ENCODE peak calls at places on chromosomes 13 and 19, in nine cellular contexts. A is epithelial cell of esophagus, W is retinal pigment epithelial cell, C is astrocyte of the spinal cord, M is HepG2, V is GM12865, F is heart left ventricle, Y is esophagus squamous epithelium, Z is tibial artery. B is an unnamed sample.

GRCh38 chr19:50624949-50625600 is 14.6 kb downstream of the SYT3 start:
- DNase-seq in A (no peak), W (no peak), C (no peak), M (no peak), V (no peak), F (no peak), Y (no peak), Z (no peak), B (no peak)

GRCh38 chr13:27980280-27980998 is 8.1 kb downstream of the URAD start:
- DNase-seq in A (no peak), W (no peak), C (no peak), M (no peak), V (no peak), F (no peak), Y (no peak), Z (peak), B (no peak)

GRCh38 chr19:16078311-16078758 is 2.0 kb downstream of the TPM4 start:
- DNase-seq in A (peak), W (no peak), C (no peak), M (no peak), V (peak), F (no peak), Y (no peak), Z (peak), B (peak)

GRCh38 chr19:50567052-50567841 is 988 bp downstream of the LRRC4B start:
- DNase-seq in A (no peak), W (no peak), C (no peak), M (no peak), V (no peak), F (no peak), Y (no peak), Z (no peak), B (no peak)

GRCh38 chr13:110961959-110962358 is 47.1 kb upstream of the ANKRD10 start:
- DNase-seq in A (no peak), W (no peak), C (no peak), M (no peak), V (no peak), F (no peak), Y (no peak), Z (no peak), B (no peak)

GRCh38 chr13:35914662-35915061 is 216.5 kb downstream of the DCLK1 start:
- DNase-seq in A (no peak), W (no peak), C (no peak), M (no peak), V (no peak), F (no peak), Y (no peak), Z (no peak), B (no peak)

GRCh38 chr13:25840931-25841330 is 210.9 kb downstream of the SHISA2 start:
- DNase-seq in A (no peak), W (no peak), C (no peak), M (no peak), V (no peak), F (no peak), Y (no peak), Z (no peak), B (no peak)

GRCh38 chr13:52048516-52048915 is 24.0 kb downstream of the UTP14C start:
- DNase-seq in A (no peak), W (no peak), C (peak), M (no peak), V (no peak), F (no peak), Y (no peak), Z (no peak), B (no peak)

GRCh38 chr19:5369962-5370367 is 29.4 kb upstream of the PTPRS start:
- DNase-seq in A (peak), W (no peak), C (peak), M (peak), V (peak), F (no peak), Y (no peak), Z (no peak), B (peak)

GRCh38 chr19:52197964-52198363 is 8.1 kb downstream of the PPP2R1A start:
- DNase-seq in A (no peak), W (no peak), C (no peak), M (no peak), V (no peak), F (no peak), Y (no peak), Z (no peak), B (no peak)

GRCh38 chr13:26839682-26840081 is 79.1 kb upstream of the GPR12 start:
- DNase-seq in A (no peak), W (no peak), C (no peak), M (no peak), V (no peak), F (no peak), Y (no peak), Z (no peak), B (no peak)

GRCh38 chr13:97849305-97849704 is 104.2 kb upstream of the IPO5 start:
- DNase-seq in A (peak), W (peak), C (peak), M (peak), V (peak), F (no peak), Y (no peak), Z (no peak), B (no peak)

GRCh38 chr13:114131581-114132418 is 623 bp downstream of the RASA3 start:
- DNase-seq in A (peak), W (no peak), C (peak), M (no peak), V (peak), F (no peak), Y (no peak), Z (no peak), B (peak)

GRCh38 chr19:18697680-18698079 is 14.2 kb downstream of the CRTC1 start:
- DNase-seq in A (no peak), W (no peak), C (no peak), M (no peak), V (no peak), F (no peak), Y (no peak), Z (no peak), B (no peak)

GRCh38 chr13:73809561-73809960 is 324.6 kb downstream of the KLF12 start:
- DNase-seq in A (peak), W (no peak), C (peak), M (no peak), V (no peak), F (no peak), Y (no peak), Z (no peak), B (no peak)

GRCh38 chr19:55472463-55472862 is 4.0 kb upstream of the ZNF628 start:
- DNase-seq in A (peak), W (no peak), C (peak), M (peak), V (no peak), F (no peak), Y (no peak), Z (no peak), B (no peak)

GRCh38 chr19:18735752-18736151 is 52.3 kb downstream of the CRTC1 start:
- DNase-seq in A (no peak), W (no peak), C (no peak), M (no peak), V (no peak), F (no peak), Y (no peak), Z (no peak), B (no peak)

GRCh38 chr13:65470781-65471180 is 1759.4 kb downstream of the PCDH9 start:
- DNase-seq in A (no peak), W (no peak), C (peak), M (no peak), V (no peak), F (no peak), Y (no peak), Z (no peak), B (no peak)

GRCh38 chr13:27309967-27310598 is 39.5 kb downstream of the RASL11A start:
- DNase-seq in A (peak), W (peak), C (no peak), M (no peak), V (no peak), F (no peak), Y (no peak), Z (no peak), B (no peak)

GRCh38 chr13:42649761-42650289 is 75.9 kb downstream of the TNFSF11 start:
- DNase-seq in A (no peak), W (no peak), C (no peak), M (no peak), V (no peak), F (no peak), Y (no peak), Z (no peak), B (no peak)

GRCh38 chr13:81393110-81393509 is 1052.2 kb upstream of the SPRY2 start:
- DNase-seq in A (no peak), W (no peak), C (no peak), M (no peak), V (no peak), F (no peak), Y (no peak), Z (no peak), B (no peak)

GRCh38 chr19:2043269-2043641 is 7.8 kb downstream of the MKNK2 start:
- DNase-seq in A (no peak), W (no peak), C (no peak), M (no peak), V (peak), F (no peak), Y (no peak), Z (no peak), B (peak)

GRCh38 chr19:56765107-56765506 is 75.4 kb downstream of the PEG3 start:
- DNase-seq in A (peak), W (no peak), C (no peak), M (no peak), V (no peak), F (peak), Y (no peak), Z (peak), B (no peak)

DNA sequence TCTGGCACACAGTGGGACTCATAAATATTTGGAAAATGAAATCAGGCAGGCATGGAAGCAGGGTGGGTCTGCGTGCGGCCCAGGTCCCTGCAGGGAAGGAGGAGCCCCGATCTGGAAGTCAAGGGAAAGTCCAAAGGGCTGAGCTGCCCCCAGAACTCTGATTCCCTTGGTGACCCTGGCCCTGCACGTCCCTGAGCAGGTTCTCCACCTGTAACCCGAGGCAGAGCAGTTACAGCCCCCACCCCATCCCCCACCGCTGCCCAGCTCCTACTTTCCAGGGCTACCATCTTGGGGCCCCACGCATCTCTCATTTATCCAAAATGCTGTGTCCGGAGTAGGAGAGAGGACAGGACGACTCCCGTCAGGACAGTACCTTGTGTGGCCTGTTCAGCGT is 2.1 kb downstream of the PLEKHF1 start:
- DNase-seq in A (no peak), W (no peak), C (no peak), M (no peak), V (no peak), F (no peak), Y (no peak), Z (peak), B (no peak)
- H3K4me3 ChIP-seq in A (no peak), W (no peak), C (no peak), M (peak), V (peak), F (peak), Y (peak), Z (peak), B (peak)

DNA sequence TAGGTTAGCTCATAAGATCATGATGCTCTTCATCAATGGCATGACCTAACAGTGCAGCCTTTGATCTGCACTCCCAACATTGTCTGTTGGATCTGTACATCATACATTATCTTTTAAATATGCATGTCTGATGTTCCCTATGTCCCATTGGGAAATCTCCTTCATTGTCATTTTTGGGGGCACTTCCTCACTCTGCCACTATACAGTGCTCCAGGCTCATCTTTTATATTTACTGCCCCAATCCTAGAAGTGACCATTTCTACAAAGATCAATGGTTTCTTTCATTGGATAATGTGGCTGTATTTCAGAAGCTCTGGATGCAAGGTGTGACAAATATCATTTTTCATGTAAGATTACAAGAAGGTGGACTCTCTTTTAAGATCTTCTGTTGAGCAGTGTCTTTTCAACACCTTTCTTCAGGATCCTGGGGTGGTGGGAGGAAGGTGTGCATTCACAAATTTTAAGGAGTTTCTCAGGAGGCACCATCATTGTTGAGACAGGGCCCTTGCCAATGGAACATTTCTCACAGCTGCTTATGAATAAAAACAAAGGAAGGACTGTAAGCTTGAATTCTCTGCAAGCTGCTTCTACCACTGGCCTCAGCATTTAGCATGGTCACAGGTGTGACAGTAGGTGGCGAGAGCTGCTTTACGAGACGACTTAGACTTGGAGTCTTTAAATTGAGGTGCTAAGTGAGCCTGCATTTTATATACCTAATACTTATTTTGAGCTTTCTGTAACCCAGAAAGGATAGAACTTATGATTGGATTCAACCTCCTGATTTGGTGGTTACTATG is 403.0 kb downstream of the LMO7 start:
- DNase-seq in A (peak), W (no peak), C (no peak), M (no peak), V (no peak), F (no peak), Y (no peak), Z (no peak), B (no peak)
- TF ChIP-seq CTCF in A (no peak), W (peak), C (peak), M (no peak), V (no peak), F (no peak), Y (no peak), Z (no peak), B (no peak)

GRCh38 chr19:32223595-32224370 is 121.6 kb upstream of the ZNF507 start:
- DNase-seq in A (no peak), W (no peak), C (no peak), M (no peak), V (no peak), F (no peak), Y (no peak), Z (no peak), B (no peak)
- H3K4me3 ChIP-seq in A (no peak), W (no peak), C (no peak), M (no peak), V (no peak), F (peak), Y (no peak), Z (no peak), B (no peak)

DNA sequence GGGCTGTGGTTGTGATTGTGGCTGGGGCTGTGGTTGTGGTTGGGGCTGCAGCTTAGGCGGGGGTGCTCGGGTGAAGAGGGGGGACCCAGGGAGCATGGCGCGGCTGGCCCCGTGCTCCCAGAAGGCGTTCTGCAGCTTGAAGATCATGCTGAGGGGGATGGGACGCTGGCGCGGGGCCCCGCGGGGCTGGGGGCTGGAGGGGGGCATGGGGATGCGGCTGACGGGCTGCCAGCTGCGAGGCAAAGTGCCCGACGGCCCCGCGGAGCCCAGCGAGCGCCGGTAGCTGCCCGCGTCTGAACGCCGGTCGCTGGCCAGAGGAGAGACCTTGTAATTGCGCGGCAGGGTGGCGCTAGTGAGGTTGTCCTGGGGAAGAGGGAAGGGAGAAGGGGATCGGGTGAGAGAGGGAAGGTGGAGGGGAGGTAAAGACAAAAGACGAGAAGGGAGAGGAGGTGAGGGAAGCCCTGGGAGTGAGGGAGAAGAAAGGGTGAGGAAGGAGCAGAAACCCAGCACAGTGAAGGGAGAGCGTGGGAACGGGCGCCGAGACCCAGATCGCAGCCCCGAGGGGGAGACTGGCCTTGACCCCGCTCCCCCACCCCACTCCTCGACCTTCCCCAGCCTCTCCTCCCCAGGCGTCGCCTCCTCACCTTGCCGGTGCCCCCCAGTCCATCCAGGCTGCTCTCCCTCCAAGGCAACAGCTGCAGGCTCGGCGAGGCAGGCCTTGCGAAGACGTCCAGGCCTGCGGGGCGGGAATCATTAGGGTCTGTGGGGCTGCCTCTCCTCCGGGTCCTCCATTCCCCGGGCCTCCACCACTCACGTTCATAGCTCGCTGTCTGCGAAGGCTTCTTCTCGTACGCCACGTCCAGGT is 9.1 kb downstream of the PPP1R13L start:
- DNase-seq in A (no peak), W (no peak), C (no peak), M (no peak), V (no peak), F (no peak), Y (no peak), Z (no peak), B (no peak)
- TF ChIP-seq CTCF in A (no peak), W (no peak), C (peak), M (no peak), V (no peak), F (no peak), Y (no peak), Z (no peak), B (no peak)